ENCODE peak calls at places on chromosomes 7 and 10, in four cellular contexts. Y, J, I and R are unnamed samples.

GRCh38 chr10:78165617-78166016 is 132.0 kb downstream of the RPS24 start:
- DNase-seq in Y (no peak), J (no peak), I (no peak), R (no peak)

GRCh38 chr7:29556405-29557195 is 7.0 kb upstream of the PRR15 start:
- DNase-seq in Y (no peak), J (no peak), I (no peak), R (no peak)

GRCh38 chr10:86971146-86971991 is 3.1 kb downstream of the ADIRF start:
- DNase-seq in Y (no peak), J (no peak), I (peak), R (peak)

GRCh38 chr7:140143997-140144396 is 32.8 kb downstream of the KDM7A start:
- DNase-seq in Y (no peak), J (no peak), I (no peak), R (no peak)

GRCh38 chr7:46202379-46202778 is 281.3 kb upstream of the IGFBP3 start:
- DNase-seq in Y (no peak), J (no peak), I (no peak), R (no peak)

GRCh38 chr10:70588255-70588654 is 14.3 kb downstream of the PRF1 start:
- DNase-seq in Y (no peak), J (no peak), I (no peak), R (no peak)

GRCh38 chr7:103947026-103947655 is 42.3 kb downstream of the RELN start:
- DNase-seq in Y (no peak), J (no peak), I (no peak), R (no peak)

GRCh38 chr10:34906021-34906965 is 91.2 kb upstream of the PARD3 start:
- DNase-seq in Y (no peak), J (no peak), I (no peak), R (no peak)

GRCh38 chr10:124035928-124036558 is 57.4 kb downstream of the CHST15 start:
- DNase-seq in Y (no peak), J (peak), I (no peak), R (no peak)

GRCh38 chr7:127525866-127526456 is 59.4 kb downstream of the GCC1 start:
- DNase-seq in Y (no peak), J (no peak), I (no peak), R (no peak)

GRCh38 chr10:13117842-13118783 is 18.1 kb downstream of the OPTN start:
- DNase-seq in Y (no peak), J (peak), I (no peak), R (no peak)

GRCh38 chr7:106110885-106111670 is 1.0 kb downstream of the SYPL1 start:
- DNase-seq in Y (no peak), J (peak), I (no peak), R (no peak)

GRCh38 chr7:107596881-107597581 is 17.0 kb downstream of the BCAP29 start:
- DNase-seq in Y (no peak), J (no peak), I (no peak), R (no peak)